ENCODE peak calls at places on chromosome 19, in eight cellular contexts. One of them, this sample, is unnamed. For H3K4me1, the result is how much of the 10 kb centered on the place peaks cover.

GRCh38 chr19:44609219-44609618 is 4.1 kb upstream of the IGSF23 start:
- DNase-seq in IMR-90: peak
- DNase-seq in body of pancreas: no peak
- DNase-seq in adrenal gland: no peak
- DNase-seq in transverse colon: no peak
- DNase-seq in breast epithelium: no peak
- DNase-seq in tibial nerve: no peak
- DNase-seq in uterus: no peak
- DNase-seq in this sample: no peak

GRCh38 chr19:56133858-56134654 is 7.0 kb upstream of the ZNF444 start:
- DNase-seq in IMR-90: peak
- DNase-seq in breast epithelium: no peak
- DNase-seq in adrenal gland: no peak
- DNase-seq in transverse colon: no peak
- DNase-seq in tibial nerve: no peak
- DNase-seq in uterus: no peak
- DNase-seq in body of pancreas: no peak
- DNase-seq in this sample: no peak

GRCh38 chr19:43533546-43534304 is 737 bp downstream of the ZNF575 start:
- DNase-seq in tibial nerve: peak
- DNase-seq in breast epithelium: peak
- DNase-seq in uterus: peak
- DNase-seq in adrenal gland: peak
- DNase-seq in body of pancreas: peak
- DNase-seq in IMR-90: peak
- DNase-seq in transverse colon: peak
- DNase-seq in this sample: peak

GRCh38 chr19:24078688-24079087 is 8.3 kb upstream of the ZNF254 start:
- DNase-seq in transverse colon: no peak
- DNase-seq in adrenal gland: no peak
- DNase-seq in uterus: no peak
- DNase-seq in tibial nerve: no peak
- DNase-seq in IMR-90: no peak
- DNase-seq in breast epithelium: no peak
- DNase-seq in body of pancreas: no peak
- DNase-seq in this sample: no peak

GRCh38 chr19:29662604-29663404 is 2.5 kb upstream of the PLEKHF1 start:
- DNase-seq in adrenal gland: peak
- DNase-seq in breast epithelium: peak
- DNase-seq in IMR-90: peak
- DNase-seq in transverse colon: peak
- DNase-seq in tibial nerve: no peak
- DNase-seq in uterus: peak
- DNase-seq in body of pancreas: peak
- DNase-seq in this sample: peak

GRCh38 chr19:47618771-47619170 is 9.8 kb downstream of the BICRA start:
- DNase-seq in breast epithelium: no peak
- DNase-seq in transverse colon: peak
- DNase-seq in adrenal gland: peak
- DNase-seq in body of pancreas: peak
- DNase-seq in tibial nerve: no peak
- DNase-seq in IMR-90: peak
- DNase-seq in uterus: peak
- DNase-seq in this sample: no peak

GRCh38 chr19:5479958-5480357 is 24.7 kb downstream of the ZNRF4 start:
- DNase-seq in IMR-90: no peak
- DNase-seq in breast epithelium: no peak
- DNase-seq in body of pancreas: peak
- DNase-seq in tibial nerve: no peak
- DNase-seq in adrenal gland: no peak
- DNase-seq in uterus: no peak
- DNase-seq in transverse colon: no peak
- DNase-seq in this sample: no peak

GRCh38 chr19:5313307-5313706 is 27.3 kb downstream of the PTPRS start:
- DNase-seq in body of pancreas: peak
- DNase-seq in IMR-90: no peak
- DNase-seq in adrenal gland: no peak
- DNase-seq in tibial nerve: no peak
- DNase-seq in uterus: no peak
- DNase-seq in transverse colon: no peak
- DNase-seq in breast epithelium: no peak
- DNase-seq in this sample: peak

GRCh38 chr19:54448037-54448773 is 794 bp upstream of the LENG8 start:
- DNase-seq in IMR-90: peak
- DNase-seq in breast epithelium: no peak
- DNase-seq in uterus: peak
- DNase-seq in tibial nerve: peak
- DNase-seq in adrenal gland: peak
- DNase-seq in transverse colon: peak
- DNase-seq in body of pancreas: peak
- DNase-seq in this sample: peak

GRCh38 chr19:2168619-2169424 is 5.1 kb downstream of the DOT1L start:
- DNase-seq in tibial nerve: peak
- DNase-seq in adrenal gland: peak
- DNase-seq in uterus: peak
- DNase-seq in IMR-90: peak
- DNase-seq in body of pancreas: peak
- DNase-seq in transverse colon: peak
- DNase-seq in breast epithelium: peak
- DNase-seq in this sample: peak

GRCh38 chr19:2164020-2164988 is 571 bp downstream of the DOT1L start:
- DNase-seq in transverse colon: no peak
- DNase-seq in uterus: no peak
- DNase-seq in body of pancreas: no peak
- DNase-seq in adrenal gland: no peak
- DNase-seq in breast epithelium: no peak
- DNase-seq in tibial nerve: no peak
- DNase-seq in IMR-90: no peak
- DNase-seq in this sample: peak

GRCh38 chr19:2167896-2168618 is 4.3 kb downstream of the DOT1L start:
- DNase-seq in tibial nerve: no peak
- DNase-seq in uterus: peak
- DNase-seq in body of pancreas: peak
- DNase-seq in breast epithelium: no peak
- DNase-seq in IMR-90: peak
- DNase-seq in transverse colon: peak
- DNase-seq in adrenal gland: peak
- DNase-seq in this sample: peak

GRCh38 chr19:2170219-2170618 is 6.5 kb downstream of the DOT1L start:
- DNase-seq in body of pancreas: no peak
- DNase-seq in uterus: no peak
- DNase-seq in tibial nerve: no peak
- DNase-seq in breast epithelium: no peak
- DNase-seq in IMR-90: no peak
- DNase-seq in adrenal gland: no peak
- DNase-seq in transverse colon: no peak
- DNase-seq in this sample: peak

GRCh38 chr19:2166741-2167738 is 3.3 kb downstream of the DOT1L start:
- DNase-seq in adrenal gland: peak
- DNase-seq in body of pancreas: peak
- DNase-seq in tibial nerve: peak
- DNase-seq in uterus: peak
- DNase-seq in IMR-90: peak
- DNase-seq in breast epithelium: peak
- DNase-seq in transverse colon: peak
- DNase-seq in this sample: peak
- H3K4me1 ChIP-seq in adrenal gland: half or more
- H3K4me1 ChIP-seq in body of pancreas: half or more
- H3K4me1 ChIP-seq in tibial nerve: under half
- H3K4me1 ChIP-seq in uterus: under half
- H3K4me1 ChIP-seq in IMR-90: under half
- H3K4me1 ChIP-seq in breast epithelium: under half
- H3K4me1 ChIP-seq in transverse colon: half or more
- H3K4me1 ChIP-seq in this sample: half or more

GRCh38 chr19:17183271-17183757 is 31.8 kb upstream of the USE1 start:
- DNase-seq in transverse colon: no peak
- DNase-seq in body of pancreas: no peak
- DNase-seq in tibial nerve: no peak
- DNase-seq in IMR-90: no peak
- DNase-seq in adrenal gland: no peak
- DNase-seq in uterus: no peak
- DNase-seq in breast epithelium: no peak
- DNase-seq in this sample: peak
- TF ChIP-seq POLR2A in transverse colon: no peak
- TF ChIP-seq POLR2A in body of pancreas: no peak
- TF ChIP-seq POLR2A in tibial nerve: no peak
- TF ChIP-seq POLR2A in IMR-90: no peak
- TF ChIP-seq POLR2A in adrenal gland: no peak
- TF ChIP-seq POLR2A in uterus: no peak
- TF ChIP-seq POLR2A in breast epithelium: no peak
- TF ChIP-seq POLR2A in this sample: no peak

GRCh38 chr19:41500443-41500842 is 57.5 kb downstream of the ERICH4 start:
- DNase-seq in adrenal gland: no peak
- DNase-seq in tibial nerve: no peak
- DNase-seq in breast epithelium: no peak
- DNase-seq in transverse colon: no peak
- DNase-seq in body of pancreas: no peak
- DNase-seq in IMR-90: no peak
- DNase-seq in uterus: no peak
- DNase-seq in this sample: no peak
- H3K27ac ChIP-seq in adrenal gland: no peak
- H3K27ac ChIP-seq in tibial nerve: no peak
- H3K27ac ChIP-seq in breast epithelium: peak
- H3K27ac ChIP-seq in transverse colon: peak
- H3K27ac ChIP-seq in body of pancreas: no peak
- H3K27ac ChIP-seq in IMR-90: no peak
- H3K27ac ChIP-seq in uterus: peak
- H3K27ac ChIP-seq in this sample: peak

GRCh38 chr19:15320118-15320517 is 12.2 kb downstream of the BRD4 start:
- DNase-seq in IMR-90: peak
- DNase-seq in breast epithelium: no peak
- DNase-seq in body of pancreas: no peak
- DNase-seq in adrenal gland: no peak
- DNase-seq in transverse colon: no peak
- DNase-seq in tibial nerve: no peak
- DNase-seq in uterus: no peak
- DNase-seq in this sample: no peak
- H3K4me1 ChIP-seq in IMR-90: half or more
- H3K4me1 ChIP-seq in breast epithelium: under half
- H3K4me1 ChIP-seq in body of pancreas: half or more
- H3K4me1 ChIP-seq in adrenal gland: half or more
- H3K4me1 ChIP-seq in transverse colon: half or more
- H3K4me1 ChIP-seq in tibial nerve: under half
- H3K4me1 ChIP-seq in uterus: half or more
- H3K4me1 ChIP-seq in this sample: half or more

GRCh38 chr19:3969435-3970312 is 1.2 kb downstream of the DAPK3 start:
- DNase-seq in body of pancreas: peak
- DNase-seq in uterus: peak
- DNase-seq in transverse colon: no peak
- DNase-seq in adrenal gland: no peak
- DNase-seq in breast epithelium: no peak
- DNase-seq in tibial nerve: no peak
- DNase-seq in IMR-90: peak
- DNase-seq in this sample: no peak

GRCh38 chr19:3970808-3971598 is at the start of gene DAPK3:
- DNase-seq in breast epithelium: peak
- DNase-seq in adrenal gland: peak
- DNase-seq in transverse colon: peak
- DNase-seq in uterus: peak
- DNase-seq in IMR-90: peak
- DNase-seq in tibial nerve: peak
- DNase-seq in body of pancreas: peak
- DNase-seq in this sample: peak

GRCh38 chr19:3970313-3970807 is 539 bp downstream of the DAPK3 start:
- DNase-seq in transverse colon: no peak
- DNase-seq in adrenal gland: no peak
- DNase-seq in body of pancreas: no peak
- DNase-seq in IMR-90: no peak
- DNase-seq in breast epithelium: no peak
- DNase-seq in tibial nerve: no peak
- DNase-seq in uterus: peak
- DNase-seq in this sample: no peak

GRCh38 chr19:3966051-3967017 is 4.6 kb downstream of the DAPK3 start:
- DNase-seq in transverse colon: peak
- DNase-seq in breast epithelium: no peak
- DNase-seq in uterus: no peak
- DNase-seq in IMR-90: no peak
- DNase-seq in adrenal gland: peak
- DNase-seq in tibial nerve: no peak
- DNase-seq in body of pancreas: peak
- DNase-seq in this sample: no peak

DNA sequence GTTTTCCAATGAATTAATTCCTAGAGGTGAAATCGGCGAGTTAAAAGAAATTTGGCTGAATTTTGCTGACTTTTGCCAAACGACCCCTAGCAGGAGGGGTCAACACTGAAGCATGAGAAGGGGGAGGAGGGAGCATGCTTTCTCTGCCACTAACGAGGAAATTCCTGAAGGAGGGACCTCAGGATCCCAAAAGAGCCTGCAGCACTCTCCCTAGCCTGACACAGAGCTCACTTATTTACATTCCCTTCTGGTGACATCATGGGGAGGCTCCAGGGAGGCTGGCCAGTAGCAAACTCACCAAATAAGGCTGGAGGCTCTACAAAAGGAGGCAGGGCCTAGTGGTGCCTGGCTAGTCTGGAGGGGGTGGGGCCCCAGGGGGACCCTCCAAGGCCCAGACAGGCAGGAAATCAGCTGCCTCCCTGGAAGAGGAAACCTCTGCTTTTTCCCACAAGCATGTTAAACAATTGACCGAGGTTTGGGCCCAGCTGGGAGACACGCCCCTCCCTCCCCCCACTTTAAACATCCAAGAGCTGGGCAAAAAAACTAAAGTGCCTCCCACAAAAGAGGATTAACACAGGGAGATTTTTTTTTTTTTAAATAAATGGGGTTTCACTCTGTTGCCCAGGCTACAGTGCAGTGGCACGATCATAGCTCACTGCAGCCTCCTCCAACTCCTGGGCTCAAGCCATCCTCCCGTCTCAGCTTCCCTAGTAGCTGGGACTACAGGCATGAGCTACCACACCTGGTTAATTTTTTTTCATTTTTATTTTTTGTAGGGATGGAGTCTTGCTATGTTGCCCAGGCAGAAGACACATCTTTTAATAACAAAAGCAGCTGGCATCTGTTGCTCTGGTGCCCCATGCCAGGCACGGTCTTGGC is 2.1 kb downstream of the DAPK3 start:
- DNase-seq in transverse colon: peak
- DNase-seq in adrenal gland: peak
- DNase-seq in breast epithelium: peak
- DNase-seq in IMR-90: peak
- DNase-seq in body of pancreas: peak
- DNase-seq in uterus: peak
- DNase-seq in tibial nerve: peak
- DNase-seq in this sample: no peak
- TF ChIP-seq POLR2A in transverse colon: no peak
- TF ChIP-seq POLR2A in adrenal gland: no peak
- TF ChIP-seq POLR2A in breast epithelium: no peak
- TF ChIP-seq POLR2A in IMR-90: peak
- TF ChIP-seq POLR2A in body of pancreas: peak
- TF ChIP-seq POLR2A in uterus: peak
- TF ChIP-seq POLR2A in tibial nerve: no peak
- TF ChIP-seq POLR2A in this sample: no peak

GRCh38 chr19:18306903-18307681 is 15.8 kb downstream of the LSM4 start:
- DNase-seq in breast epithelium: no peak
- DNase-seq in IMR-90: no peak
- DNase-seq in body of pancreas: no peak
- DNase-seq in transverse colon: no peak
- DNase-seq in adrenal gland: no peak
- DNase-seq in tibial nerve: no peak
- DNase-seq in uterus: peak
- DNase-seq in this sample: peak
- H3K27ac ChIP-seq in breast epithelium: peak
- H3K27ac ChIP-seq in IMR-90: no peak
- H3K27ac ChIP-seq in body of pancreas: peak
- H3K27ac ChIP-seq in transverse colon: peak
- H3K27ac ChIP-seq in adrenal gland: no peak
- H3K27ac ChIP-seq in tibial nerve: peak
- H3K27ac ChIP-seq in uterus: peak
- H3K27ac ChIP-seq in this sample: peak